ENCODE peak calls at places on chromosomes 12 and 14, in four cellular contexts. One of them, this sample, is unnamed.

GRCh38 chr14:89349196-89350008 is 67.6 kb downstream of the FOXN3 start:
- DNase-seq in stimulated activated CD4-positive, alpha-beta T cell treated with anti-CD3 and anti-CD28 coated beads, TNF-alpha, amount 100 ng/mL, for 4 hours: no peak
- DNase-seq in CD8-positive, alpha-beta T cell: no peak
- DNase-seq in stimulated activated CD8-positive, alpha-beta memory T cell treated with anti-CD3 and anti-CD28 coated beads, Interleukin-7, amount 100 ng/mL, for 24 hours: no peak
- DNase-seq in this sample: no peak

GRCh38 chr12:21526721-21527345 is 737 bp downstream of the SPX start:
- DNase-seq in stimulated activated CD4-positive, alpha-beta T cell treated with anti-CD3 and anti-CD28 coated beads, TNF-alpha, amount 100 ng/mL, for 4 hours: no peak
- DNase-seq in CD8-positive, alpha-beta T cell: no peak
- DNase-seq in stimulated activated CD8-positive, alpha-beta memory T cell treated with anti-CD3 and anti-CD28 coated beads, Interleukin-7, amount 100 ng/mL, for 24 hours: no peak
- DNase-seq in this sample: no peak

GRCh38 chr12:40980346-40981005 is 207.6 kb upstream of the PDZRN4 start:
- DNase-seq in stimulated activated CD8-positive, alpha-beta memory T cell treated with anti-CD3 and anti-CD28 coated beads, Interleukin-7, amount 100 ng/mL, for 24 hours: no peak
- DNase-seq in stimulated activated CD4-positive, alpha-beta T cell treated with anti-CD3 and anti-CD28 coated beads, TNF-alpha, amount 100 ng/mL, for 4 hours: no peak
- DNase-seq in CD8-positive, alpha-beta T cell: no peak
- DNase-seq in this sample: no peak

GRCh38 chr14:68878908-68879307 is 86.0 kb upstream of the ZFP36L1 start:
- DNase-seq in stimulated activated CD8-positive, alpha-beta memory T cell treated with anti-CD3 and anti-CD28 coated beads, Interleukin-7, amount 100 ng/mL, for 24 hours: no peak
- DNase-seq in stimulated activated CD4-positive, alpha-beta T cell treated with anti-CD3 and anti-CD28 coated beads, TNF-alpha, amount 100 ng/mL, for 4 hours: no peak
- DNase-seq in CD8-positive, alpha-beta T cell: no peak
- DNase-seq in this sample: no peak

GRCh38 chr14:100888789-100889315 is 14.7 kb downstream of the RTL1 start:
- DNase-seq in stimulated activated CD4-positive, alpha-beta T cell treated with anti-CD3 and anti-CD28 coated beads, TNF-alpha, amount 100 ng/mL, for 4 hours: no peak
- DNase-seq in stimulated activated CD8-positive, alpha-beta memory T cell treated with anti-CD3 and anti-CD28 coated beads, Interleukin-7, amount 100 ng/mL, for 24 hours: no peak
- DNase-seq in CD8-positive, alpha-beta T cell: no peak
- DNase-seq in this sample: no peak

GRCh38 chr12:93152617-93153016 is 223.5 kb upstream of the EEA1 start:
- DNase-seq in CD8-positive, alpha-beta T cell: no peak
- DNase-seq in stimulated activated CD4-positive, alpha-beta T cell treated with anti-CD3 and anti-CD28 coated beads, TNF-alpha, amount 100 ng/mL, for 4 hours: no peak
- DNase-seq in stimulated activated CD8-positive, alpha-beta memory T cell treated with anti-CD3 and anti-CD28 coated beads, Interleukin-7, amount 100 ng/mL, for 24 hours: no peak
- DNase-seq in this sample: no peak

GRCh38 chr14:25944020-25944419 is 653.8 kb downstream of the NOVA1 start:
- DNase-seq in CD8-positive, alpha-beta T cell: no peak
- DNase-seq in stimulated activated CD8-positive, alpha-beta memory T cell treated with anti-CD3 and anti-CD28 coated beads, Interleukin-7, amount 100 ng/mL, for 24 hours: no peak
- DNase-seq in stimulated activated CD4-positive, alpha-beta T cell treated with anti-CD3 and anti-CD28 coated beads, TNF-alpha, amount 100 ng/mL, for 4 hours: no peak
- DNase-seq in this sample: no peak

GRCh38 chr14:90569606-90570462 is 173.0 kb downstream of the CALM1 start:
- DNase-seq in stimulated activated CD4-positive, alpha-beta T cell treated with anti-CD3 and anti-CD28 coated beads, TNF-alpha, amount 100 ng/mL, for 4 hours: no peak
- DNase-seq in stimulated activated CD8-positive, alpha-beta memory T cell treated with anti-CD3 and anti-CD28 coated beads, Interleukin-7, amount 100 ng/mL, for 24 hours: no peak
- DNase-seq in CD8-positive, alpha-beta T cell: no peak
- DNase-seq in this sample: no peak

GRCh38 chr12:88860846-88861245 is 280.6 kb upstream of the KITLG start:
- DNase-seq in stimulated activated CD4-positive, alpha-beta T cell treated with anti-CD3 and anti-CD28 coated beads, TNF-alpha, amount 100 ng/mL, for 4 hours: no peak
- DNase-seq in CD8-positive, alpha-beta T cell: no peak
- DNase-seq in stimulated activated CD8-positive, alpha-beta memory T cell treated with anti-CD3 and anti-CD28 coated beads, Interleukin-7, amount 100 ng/mL, for 24 hours: no peak
- DNase-seq in this sample: no peak

GRCh38 chr12:118058227-118058626 is 2.8 kb downstream of the WSB2 start:
- DNase-seq in CD8-positive, alpha-beta T cell: no peak
- DNase-seq in stimulated activated CD8-positive, alpha-beta memory T cell treated with anti-CD3 and anti-CD28 coated beads, Interleukin-7, amount 100 ng/mL, for 24 hours: no peak
- DNase-seq in stimulated activated CD4-positive, alpha-beta T cell treated with anti-CD3 and anti-CD28 coated beads, TNF-alpha, amount 100 ng/mL, for 4 hours: no peak
- DNase-seq in this sample: no peak

GRCh38 chr12:11840350-11840749 is 190.9 kb downstream of the ETV6 start:
- DNase-seq in stimulated activated CD8-positive, alpha-beta memory T cell treated with anti-CD3 and anti-CD28 coated beads, Interleukin-7, amount 100 ng/mL, for 24 hours: no peak
- DNase-seq in CD8-positive, alpha-beta T cell: no peak
- DNase-seq in stimulated activated CD4-positive, alpha-beta T cell treated with anti-CD3 and anti-CD28 coated beads, TNF-alpha, amount 100 ng/mL, for 4 hours: no peak
- DNase-seq in this sample: no peak

GRCh38 chr12:64105026-64105425 is 117.1 kb downstream of the KICS2 start:
- DNase-seq in CD8-positive, alpha-beta T cell: no peak
- DNase-seq in stimulated activated CD4-positive, alpha-beta T cell treated with anti-CD3 and anti-CD28 coated beads, TNF-alpha, amount 100 ng/mL, for 4 hours: no peak
- DNase-seq in stimulated activated CD8-positive, alpha-beta memory T cell treated with anti-CD3 and anti-CD28 coated beads, Interleukin-7, amount 100 ng/mL, for 24 hours: no peak
- DNase-seq in this sample: no peak

GRCh38 chr12:53478865-53479264 is 20.4 kb downstream of the MAP3K12 start:
- DNase-seq in CD8-positive, alpha-beta T cell: no peak
- DNase-seq in stimulated activated CD4-positive, alpha-beta T cell treated with anti-CD3 and anti-CD28 coated beads, TNF-alpha, amount 100 ng/mL, for 4 hours: no peak
- DNase-seq in stimulated activated CD8-positive, alpha-beta memory T cell treated with anti-CD3 and anti-CD28 coated beads, Interleukin-7, amount 100 ng/mL, for 24 hours: no peak
- DNase-seq in this sample: no peak

GRCh38 chr14:102900631-102901571 is 21.6 kb upstream of the AMN start:
- DNase-seq in stimulated activated CD4-positive, alpha-beta T cell treated with anti-CD3 and anti-CD28 coated beads, TNF-alpha, amount 100 ng/mL, for 4 hours: no peak
- DNase-seq in CD8-positive, alpha-beta T cell: no peak
- DNase-seq in stimulated activated CD8-positive, alpha-beta memory T cell treated with anti-CD3 and anti-CD28 coated beads, Interleukin-7, amount 100 ng/mL, for 24 hours: no peak
- DNase-seq in this sample: no peak

GRCh38 chr12:55703288-55703687 is 4.4 kb downstream of the ITGA7 start:
- DNase-seq in CD8-positive, alpha-beta T cell: no peak
- DNase-seq in stimulated activated CD8-positive, alpha-beta memory T cell treated with anti-CD3 and anti-CD28 coated beads, Interleukin-7, amount 100 ng/mL, for 24 hours: no peak
- DNase-seq in stimulated activated CD4-positive, alpha-beta T cell treated with anti-CD3 and anti-CD28 coated beads, TNF-alpha, amount 100 ng/mL, for 4 hours: no peak
- DNase-seq in this sample: no peak

This sample was measured in H1.